ENCODE peak calls at places on chromosomes 7 and 10, in ten cellular contexts. One of them, this sample, is unnamed.

GRCh38 chr7:139743967-139744767 is 33.6 kb downstream of the HIPK2 start:
- DNase-seq in GM10248: no peak
- DNase-seq in AG10803: peak
- DNase-seq in endothelial cell: no peak
- DNase-seq in heart right ventricle: no peak
- DNase-seq in psoas muscle: no peak
- DNase-seq in hepatocyte: no peak
- DNase-seq in gastrocnemius medialis: no peak
- DNase-seq in fibroblast of lung: peak
- DNase-seq in BJ: no peak
- DNase-seq in this sample: no peak

GRCh38 chr10:120607710-120608703 is 151.0 kb downstream of the PLPP4 start:
- DNase-seq in gastrocnemius medialis: no peak
- DNase-seq in endothelial cell: no peak
- DNase-seq in BJ: no peak
- DNase-seq in heart right ventricle: no peak
- DNase-seq in AG10803: peak
- DNase-seq in hepatocyte: no peak
- DNase-seq in fibroblast of lung: peak
- DNase-seq in GM10248: no peak
- DNase-seq in psoas muscle: no peak
- DNase-seq in this sample: no peak

GRCh38 chr10:17075510-17075909 is 54.1 kb downstream of the CUBN start:
- DNase-seq in hepatocyte: peak
- DNase-seq in fibroblast of lung: peak
- DNase-seq in heart right ventricle: no peak
- DNase-seq in BJ: peak
- DNase-seq in endothelial cell: no peak
- DNase-seq in psoas muscle: no peak
- DNase-seq in gastrocnemius medialis: no peak
- DNase-seq in AG10803: peak
- DNase-seq in GM10248: no peak
- DNase-seq in this sample: peak

GRCh38 chr7:10181996-10182395 is 791.7 kb upstream of the PHF14 start:
- DNase-seq in gastrocnemius medialis: no peak
- DNase-seq in AG10803: no peak
- DNase-seq in endothelial cell: no peak
- DNase-seq in GM10248: no peak
- DNase-seq in hepatocyte: no peak
- DNase-seq in psoas muscle: no peak
- DNase-seq in fibroblast of lung: no peak
- DNase-seq in heart right ventricle: no peak
- DNase-seq in BJ: no peak
- DNase-seq in this sample: no peak

GRCh38 chr7:5419523-5420107 is 4.0 kb downstream of the TNRC18 start:
- DNase-seq in GM10248: no peak
- DNase-seq in endothelial cell: peak
- DNase-seq in fibroblast of lung: peak
- DNase-seq in AG10803: no peak
- DNase-seq in psoas muscle: no peak
- DNase-seq in heart right ventricle: peak
- DNase-seq in BJ: no peak
- DNase-seq in hepatocyte: no peak
- DNase-seq in gastrocnemius medialis: no peak
- DNase-seq in this sample: peak

GRCh38 chr7:7996568-7996967 is 28.0 kb downstream of the GLCCI1 start:
- DNase-seq in heart right ventricle: no peak
- DNase-seq in psoas muscle: no peak
- DNase-seq in AG10803: peak
- DNase-seq in hepatocyte: no peak
- DNase-seq in BJ: peak
- DNase-seq in GM10248: no peak
- DNase-seq in fibroblast of lung: peak
- DNase-seq in gastrocnemius medialis: no peak
- DNase-seq in endothelial cell: no peak
- DNase-seq in this sample: peak

GRCh38 chr7:42192851-42193456 is 44.1 kb downstream of the GLI3 start:
- DNase-seq in gastrocnemius medialis: no peak
- DNase-seq in hepatocyte: peak
- DNase-seq in endothelial cell: no peak
- DNase-seq in fibroblast of lung: peak
- DNase-seq in GM10248: no peak
- DNase-seq in BJ: no peak
- DNase-seq in heart right ventricle: no peak
- DNase-seq in psoas muscle: no peak
- DNase-seq in AG10803: no peak
- DNase-seq in this sample: peak

GRCh38 chr7:132574281-132574680 is 2.0 kb downstream of the PLXNA4 start:
- DNase-seq in AG10803: no peak
- DNase-seq in gastrocnemius medialis: no peak
- DNase-seq in psoas muscle: no peak
- DNase-seq in fibroblast of lung: no peak
- DNase-seq in GM10248: no peak
- DNase-seq in hepatocyte: no peak
- DNase-seq in endothelial cell: no peak
- DNase-seq in heart right ventricle: no peak
- DNase-seq in BJ: no peak
- DNase-seq in this sample: no peak

GRCh38 chr7:78296689-78297371 is 498.3 kb downstream of the PHTF2 start:
- DNase-seq in GM10248: no peak
- DNase-seq in hepatocyte: no peak
- DNase-seq in BJ: no peak
- DNase-seq in gastrocnemius medialis: no peak
- DNase-seq in fibroblast of lung: peak
- DNase-seq in psoas muscle: no peak
- DNase-seq in heart right ventricle: no peak
- DNase-seq in AG10803: no peak
- DNase-seq in endothelial cell: no peak
- DNase-seq in this sample: no peak

GRCh38 chr7:44398953-44399574 is 73.7 kb upstream of the CAMK2B start:
- DNase-seq in AG10803: no peak
- DNase-seq in GM10248: no peak
- DNase-seq in psoas muscle: no peak
- DNase-seq in BJ: no peak
- DNase-seq in heart right ventricle: no peak
- DNase-seq in fibroblast of lung: no peak
- DNase-seq in hepatocyte: no peak
- DNase-seq in endothelial cell: no peak
- DNase-seq in gastrocnemius medialis: no peak
- DNase-seq in this sample: no peak

GRCh38 chr7:130486114-130486962 is 5.5 kb upstream of the MEST start:
- DNase-seq in gastrocnemius medialis: no peak
- DNase-seq in endothelial cell: peak
- DNase-seq in GM10248: peak
- DNase-seq in hepatocyte: peak
- DNase-seq in BJ: no peak
- DNase-seq in psoas muscle: peak
- DNase-seq in heart right ventricle: peak
- DNase-seq in AG10803: no peak
- DNase-seq in fibroblast of lung: no peak
- DNase-seq in this sample: peak

GRCh38 chr10:97810476-97810875 is 38.7 kb upstream of the SFRP5 start:
- DNase-seq in gastrocnemius medialis: no peak
- DNase-seq in hepatocyte: no peak
- DNase-seq in fibroblast of lung: peak
- DNase-seq in endothelial cell: no peak
- DNase-seq in GM10248: no peak
- DNase-seq in BJ: no peak
- DNase-seq in psoas muscle: no peak
- DNase-seq in heart right ventricle: no peak
- DNase-seq in AG10803: no peak
- DNase-seq in this sample: peak

GRCh38 chr7:141181812-141182211 is 107.9 kb downstream of the TMEM178B start:
- DNase-seq in BJ: no peak
- DNase-seq in AG10803: no peak
- DNase-seq in hepatocyte: no peak
- DNase-seq in GM10248: no peak
- DNase-seq in fibroblast of lung: no peak
- DNase-seq in psoas muscle: no peak
- DNase-seq in gastrocnemius medialis: no peak
- DNase-seq in heart right ventricle: no peak
- DNase-seq in endothelial cell: no peak
- DNase-seq in this sample: no peak
- TF ChIP-seq CTCF in BJ: no peak
- TF ChIP-seq CTCF in AG10803: no peak
- TF ChIP-seq CTCF in hepatocyte: no peak
- TF ChIP-seq CTCF in GM10248: no peak
- TF ChIP-seq CTCF in fibroblast of lung: no peak
- TF ChIP-seq CTCF in psoas muscle: no peak
- TF ChIP-seq CTCF in gastrocnemius medialis: no peak
- TF ChIP-seq CTCF in heart right ventricle: no peak
- TF ChIP-seq CTCF in endothelial cell: no peak
- TF ChIP-seq CTCF in this sample: no peak

DNA sequence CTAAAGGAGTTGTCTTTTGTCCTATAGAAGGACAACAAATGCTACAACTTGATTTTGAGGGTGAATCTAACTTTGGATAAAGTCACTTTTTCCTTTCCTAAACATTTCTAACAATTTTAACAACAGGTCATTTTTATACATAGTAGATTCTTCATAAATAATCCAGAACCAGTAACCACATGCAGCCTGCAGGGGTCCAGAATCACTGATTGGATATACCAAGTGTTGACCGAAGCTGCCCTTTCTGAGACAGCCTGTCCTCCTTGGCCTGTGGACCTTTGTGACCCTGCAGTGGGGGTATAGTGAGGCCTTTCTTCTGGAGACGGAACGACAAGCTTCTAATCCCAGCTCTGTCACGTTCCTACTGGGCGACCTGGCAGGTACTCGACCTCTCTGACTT is 34.8 kb upstream of the LAMB4 start:
- DNase-seq in gastrocnemius medialis: no peak
- DNase-seq in psoas muscle: no peak
- DNase-seq in BJ: no peak
- DNase-seq in hepatocyte: no peak
- DNase-seq in AG10803: no peak
- DNase-seq in fibroblast of lung: no peak
- DNase-seq in heart right ventricle: no peak
- DNase-seq in endothelial cell: no peak
- DNase-seq in GM10248: no peak
- DNase-seq in this sample: no peak
- TF ChIP-seq CTCF in gastrocnemius medialis: no peak
- TF ChIP-seq CTCF in psoas muscle: no peak
- TF ChIP-seq CTCF in BJ: no peak
- TF ChIP-seq CTCF in hepatocyte: no peak
- TF ChIP-seq CTCF in AG10803: no peak
- TF ChIP-seq CTCF in fibroblast of lung: no peak
- TF ChIP-seq CTCF in heart right ventricle: no peak
- TF ChIP-seq CTCF in endothelial cell: peak
- TF ChIP-seq CTCF in GM10248: no peak
- TF ChIP-seq CTCF in this sample: no peak

DNA sequence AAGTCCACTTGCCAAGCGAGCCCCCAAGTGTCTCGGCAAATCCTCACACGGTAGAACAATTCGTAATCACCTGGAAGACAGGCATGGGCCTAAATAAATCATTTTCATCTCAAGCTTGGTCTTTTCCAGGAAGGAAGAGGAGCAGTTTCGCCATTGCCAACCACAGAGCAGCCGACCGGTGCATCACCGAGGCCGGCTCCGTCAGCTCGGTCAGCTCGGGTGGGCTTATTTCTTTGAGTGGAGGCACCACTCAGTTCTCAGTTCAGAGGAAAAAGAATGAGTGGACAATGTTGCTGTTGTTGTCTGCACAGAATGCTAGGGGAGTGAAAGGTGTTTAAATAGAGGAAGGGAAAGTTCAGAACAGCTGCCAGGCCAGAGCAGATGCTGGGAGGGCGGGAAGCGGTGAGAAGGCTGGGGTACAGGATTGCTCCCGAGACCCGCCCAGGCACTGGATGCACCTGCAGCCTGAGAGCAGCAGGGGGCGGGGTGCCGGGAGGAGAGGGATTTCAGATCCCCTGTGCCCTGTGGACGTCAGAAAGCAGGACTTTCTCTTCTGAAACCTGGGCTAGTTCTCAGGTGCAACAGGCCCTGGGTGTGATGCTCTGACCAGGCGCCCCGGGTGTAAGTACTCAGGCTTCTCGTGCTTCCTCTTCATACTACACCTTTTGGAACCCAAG is 17.7 kb upstream of the IGFBP3 start:
- DNase-seq in GM10248: no peak
- DNase-seq in BJ: no peak
- DNase-seq in psoas muscle: no peak
- DNase-seq in hepatocyte: no peak
- DNase-seq in gastrocnemius medialis: no peak
- DNase-seq in AG10803: no peak
- DNase-seq in endothelial cell: peak
- DNase-seq in fibroblast of lung: no peak
- DNase-seq in heart right ventricle: no peak
- DNase-seq in this sample: no peak
- TF ChIP-seq CTCF in GM10248: no peak
- TF ChIP-seq CTCF in BJ: no peak
- TF ChIP-seq CTCF in psoas muscle: no peak
- TF ChIP-seq CTCF in hepatocyte: no peak
- TF ChIP-seq CTCF in gastrocnemius medialis: no peak
- TF ChIP-seq CTCF in AG10803: no peak
- TF ChIP-seq CTCF in endothelial cell: peak
- TF ChIP-seq CTCF in fibroblast of lung: no peak
- TF ChIP-seq CTCF in heart right ventricle: no peak
- TF ChIP-seq CTCF in this sample: no peak

DNA sequence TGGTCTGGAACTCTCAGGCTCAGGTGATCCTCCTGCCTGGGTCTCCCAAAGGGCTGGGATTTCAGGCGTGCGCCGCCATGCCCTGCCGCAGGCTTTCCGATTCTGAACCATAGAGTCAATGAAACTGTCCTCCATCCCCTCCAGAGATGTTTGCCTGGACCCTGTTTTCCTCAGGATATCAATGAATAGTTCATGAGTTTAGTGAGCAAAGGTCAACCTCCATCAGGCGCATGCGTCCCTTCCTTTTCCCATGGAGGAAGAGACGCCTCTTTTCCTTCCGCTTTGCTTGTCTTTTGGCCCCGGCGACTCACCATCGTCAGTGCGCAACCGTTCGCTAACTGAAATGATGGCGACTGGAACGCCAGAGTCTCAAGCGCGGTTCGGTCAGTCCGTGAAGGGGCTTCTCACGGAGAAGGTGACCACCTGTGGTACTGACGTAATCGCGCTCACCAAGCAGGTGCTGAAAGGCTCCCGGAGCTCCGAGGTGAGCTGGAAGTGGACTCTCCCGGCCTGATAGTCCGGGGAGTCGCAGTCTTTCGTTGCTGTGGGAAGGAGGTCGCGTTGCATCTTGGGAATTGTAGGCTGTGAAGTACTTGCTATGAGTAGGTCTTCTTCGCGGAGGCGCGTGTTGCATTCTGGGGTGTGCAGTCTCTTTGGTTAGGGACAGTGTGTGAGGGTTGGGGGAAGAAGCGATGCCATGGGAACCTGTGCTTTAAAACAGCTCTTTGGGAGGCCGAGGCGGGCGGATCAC is at the start of gene BORCS7:
- DNase-seq in endothelial cell: peak
- DNase-seq in AG10803: peak
- DNase-seq in psoas muscle: peak
- DNase-seq in hepatocyte: peak
- DNase-seq in heart right ventricle: peak
- DNase-seq in GM10248: peak
- DNase-seq in gastrocnemius medialis: peak
- DNase-seq in fibroblast of lung: peak
- DNase-seq in BJ: peak
- DNase-seq in this sample: peak
- TF ChIP-seq CTCF in endothelial cell: no peak
- TF ChIP-seq CTCF in AG10803: no peak
- TF ChIP-seq CTCF in psoas muscle: no peak
- TF ChIP-seq CTCF in hepatocyte: no peak
- TF ChIP-seq CTCF in heart right ventricle: no peak
- TF ChIP-seq CTCF in GM10248: no peak
- TF ChIP-seq CTCF in gastrocnemius medialis: no peak
- TF ChIP-seq CTCF in fibroblast of lung: no peak
- TF ChIP-seq CTCF in BJ: no peak
- TF ChIP-seq CTCF in this sample: no peak